ENCODE peak calls at places on chromosome 2, in four cellular contexts. One of them, this sample, is unnamed.

GRCh38 chr2:101718993-101719571 is 21.6 kb downstream of the MAP4K4 start:
- DNase-seq in NCI-H82: no peak
- DNase-seq in tibial nerve: no peak
- DNase-seq in ascending aorta: no peak
- DNase-seq in this sample: no peak

GRCh38 chr2:209253544-209253943 is 170.3 kb upstream of the MAP2 start:
- DNase-seq in NCI-H82: no peak
- DNase-seq in tibial nerve: no peak
- DNase-seq in ascending aorta: no peak
- DNase-seq in this sample: no peak

GRCh38 chr2:102283996-102284395 is 27.4 kb upstream of the IL1RL1 start:
- DNase-seq in NCI-H82: no peak
- DNase-seq in tibial nerve: no peak
- DNase-seq in ascending aorta: no peak
- DNase-seq in this sample: no peak

GRCh38 chr2:1771626-1772280 is 27.4 kb upstream of the PXDN start:
- DNase-seq in NCI-H82: no peak
- DNase-seq in tibial nerve: no peak
- DNase-seq in ascending aorta: no peak
- DNase-seq in this sample: no peak

GRCh38 chr2:165698621-165698946 is 95.5 kb downstream of the GALNT3 start:
- DNase-seq in NCI-H82: peak; percentile 72
- DNase-seq in tibial nerve: no peak
- DNase-seq in ascending aorta: peak; percentile 69
- DNase-seq in this sample: no peak

GRCh38 chr2:1546023-1546591 is 132.8 kb downstream of the TPO start:
- DNase-seq in NCI-H82: peak; percentile 66
- DNase-seq in tibial nerve: no peak
- DNase-seq in ascending aorta: no peak
- DNase-seq in this sample: peak; percentile 6

GRCh38 chr2:120347387-120348010 is 1.6 kb downstream of the INHBB start:
- DNase-seq in NCI-H82: no peak
- DNase-seq in tibial nerve: no peak
- DNase-seq in ascending aorta: no peak
- DNase-seq in this sample: no peak

GRCh38 chr2:183224933-183225332 is 100.7 kb downstream of the NUP35 start:
- DNase-seq in NCI-H82: no peak
- DNase-seq in tibial nerve: no peak
- DNase-seq in ascending aorta: no peak
- DNase-seq in this sample: no peak

GRCh38 chr2:25301453-25302352 is 40.0 kb downstream of the DNMT3A start:
- DNase-seq in NCI-H82: no peak
- DNase-seq in tibial nerve: no peak
- DNase-seq in ascending aorta: no peak
- DNase-seq in this sample: peak; percentile 47

GRCh38 chr2:96329416-96329815 is 4.3 kb downstream of the ITPRIPL1 start:
- DNase-seq in NCI-H82: no peak
- DNase-seq in tibial nerve: no peak
- DNase-seq in ascending aorta: no peak
- DNase-seq in this sample: no peak

GRCh38 chr2:121196132-121196848 is 88.7 kb downstream of the TFCP2L1 start:
- DNase-seq in NCI-H82: no peak
- DNase-seq in tibial nerve: no peak
- DNase-seq in ascending aorta: no peak
- DNase-seq in this sample: no peak

GRCh38 chr2:157587576-157587975 is 41.1 kb downstream of the ACVR1C start:
- DNase-seq in NCI-H82: no peak
- DNase-seq in tibial nerve: no peak
- DNase-seq in ascending aorta: no peak
- DNase-seq in this sample: no peak

GRCh38 chr2:32627441-32627900 is 379 bp upstream of the TTC27 start:
- DNase-seq in NCI-H82: no peak
- DNase-seq in tibial nerve: no peak
- DNase-seq in ascending aorta: peak; percentile 78
- DNase-seq in this sample: no peak

This sample was measured in effector memory CD4-positive, alpha-beta T cell.